ENCODE peak calls at places on chromosomes 16 and 17, in five cellular contexts. Z, Q, T, D and K are unnamed samples.
A peak's percentile ranks its signal among the peaks of the same experiment; 100 is the strongest.

GRCh38 chr17:330993-331701 is 21.5 kb downstream of the RPH3AL start:
- DNase-seq in T (peak; percentile 70), Z (no peak), D (peak; percentile 42), Q (no peak), K (no peak)

GRCh38 chr17:58007781-58008706 is 998 bp upstream of the SRSF1 start:
- DNase-seq in D (no peak), T (no peak), Z (no peak), Q (no peak), K (no peak)

GRCh38 chr16:30786936-30787612 is at the start of gene ZNF629:
- DNase-seq in Q (no peak), T (peak; percentile 83), D (peak; percentile 79), Z (no peak), K (peak; percentile 72)

GRCh38 chr17:13256545-13256944 is 238.7 kb upstream of the ELAC2 start:
- DNase-seq in D (no peak), Z (no peak), T (no peak), Q (no peak), K (no peak)

GRCh38 chr17:978110-979093 is 1.2 kb downstream of the NXN start:
- DNase-seq in D (peak; percentile 32), T (peak; percentile 77), Z (no peak), Q (no peak), K (no peak)

GRCh38 chr16:57422026-57422944 is 17.7 kb downstream of the CCL17 start:
- DNase-seq in Z (peak; percentile 45), T (no peak), Q (no peak), D (peak; percentile 82), K (peak; percentile 82)

GRCh38 chr16:88975511-88976061 is 1.4 kb downstream of the CBFA2T3 start:
- DNase-seq in Q (no peak), D (no peak), Z (no peak), T (no peak), K (no peak)

GRCh38 chr17:4506180-4506814 is 7.6 kb downstream of the SPNS2 start:
- DNase-seq in Z (no peak), D (no peak), Q (no peak), T (no peak), K (no peak)

GRCh38 chr16:47779201-47780016 is 318.3 kb downstream of the PHKB start:
- DNase-seq in Q (no peak), D (peak; percentile 74), T (no peak), Z (no peak), K (peak; percentile 53)

GRCh38 chr17:73007447-73007846 is 85.0 kb downstream of the SLC39A11 start:
- DNase-seq in T (no peak), Q (no peak), D (peak; percentile 54), Z (no peak), K (peak; percentile 39)

GRCh38 chr16:4373909-4374742 is 2.5 kb downstream of the VASN start:
- DNase-seq in D (peak; percentile 99), Z (peak; percentile 80), Q (no peak), T (peak; percentile 86), K (peak; percentile 97)

GRCh38 chr17:38981640-38982039 is 14.4 kb upstream of the FBXO47 start:
- DNase-seq in T (no peak), Q (no peak), D (peak; percentile 19), Z (no peak), K (no peak)

GRCh38 chr17:28740406-28741357 is 3.1 kb upstream of the TRAF4 start:
- DNase-seq in Z (no peak), Q (no peak), T (no peak), D (no peak), K (no peak)

GRCh38 chr16:88285514-88285822 is 97.3 kb upstream of the ZNF469 start:
- DNase-seq in Q (no peak), Z (no peak), T (no peak), D (no peak), K (no peak)

GRCh38 chr17:41486809-41487530 is 2.7 kb downstream of the KRT36 start:
- DNase-seq in Z (no peak), D (no peak), T (peak; percentile 81), Q (no peak), K (no peak)

GRCh38 chr16:49596119-49596518 is 222.5 kb downstream of the C16orf78 start:
- DNase-seq in T (no peak), Z (peak; percentile 33), D (peak; percentile 64), Q (no peak), K (peak; percentile 70)

GRCh38 chr16:84841787-84842300 is 22.1 kb downstream of the CRISPLD2 start:
- DNase-seq in T (peak; percentile 89), D (no peak), Q (no peak), Z (no peak), K (no peak)

GRCh38 chr16:4839942-4840341 is 7.1 kb downstream of the GLYR1 start:
- DNase-seq in T (no peak), D (no peak), Z (no peak), Q (no peak), K (no peak)

GRCh38 chr16:12462690-12463646 is 340.7 kb downstream of the CPPED1 start:
- DNase-seq in Q (no peak), D (peak; percentile 63), Z (peak; percentile 51), T (no peak), K (peak; percentile 63)

GRCh38 chr16:83653785-83654184 is 154.0 kb upstream of the HSBP1 start:
- DNase-seq in T (no peak), D (peak; percentile 59), Z (peak; percentile 8), Q (no peak), K (peak; percentile 70)

GRCh38 chr17:60388742-60389141 is 3.2 kb downstream of the USP32 start:
- DNase-seq in T (no peak), Z (no peak), D (peak; percentile 32), Q (no peak), K (no peak)

GRCh38 chr16:80107900-80108299 is 432.9 kb upstream of the DYNLRB2 start:
- DNase-seq in Z (no peak), D (no peak), Q (no peak), T (no peak), K (no peak)

GRCh38 chr17:31608659-31609254 is 217.3 kb downstream of the RAB11FIP4 start:
- DNase-seq in D (no peak), Q (no peak), Z (no peak), T (no peak), K (no peak)

GRCh38 chr16:8403978-8404738 is 186.2 kb downstream of the TMEM114 start:
- DNase-seq in D (no peak), T (no peak), Z (no peak), Q (no peak), K (no peak)

GRCh38 chr16:12193688-12194087 is 217.2 kb downstream of the SNX29 start:
- DNase-seq in D (no peak), Z (no peak), T (no peak), Q (no peak), K (no peak)

GRCh38 chr17:41697122-41697962 is 8.7 kb downstream of the EIF1 start:
- DNase-seq in D (peak; percentile 85), Z (no peak), T (no peak), Q (no peak), K (peak; percentile 74)

GRCh38 chr16:84507011-84507982 is 2.8 kb upstream of the MEAK7 start:
- DNase-seq in T (peak; percentile 62), D (no peak), Q (no peak), Z (no peak), K (no peak)

GRCh38 chr17:4365628-4366311 is 705 bp downstream of the UBE2G1 start:
- DNase-seq in Z (no peak), D (peak; percentile 20), T (no peak), Q (no peak), K (no peak)

GRCh38 chr17:45410144-45411091 is 22.3 kb downstream of the ARHGAP27 start:
- DNase-seq in D (no peak), T (no peak), Q (no peak), Z (no peak), K (no peak)

GRCh38 chr16:23796941-23797340 is 38.8 kb upstream of the PRKCB start:
- DNase-seq in Z (no peak), Q (no peak), T (no peak), D (no peak), K (no peak)

GRCh38 chr17:3529817-3530741 is 27.5 kb downstream of the TRPV3 start:
- DNase-seq in Z (no peak), T (peak; percentile 72), D (peak; percentile 97), Q (no peak), K (peak; percentile 90)

DNA sequence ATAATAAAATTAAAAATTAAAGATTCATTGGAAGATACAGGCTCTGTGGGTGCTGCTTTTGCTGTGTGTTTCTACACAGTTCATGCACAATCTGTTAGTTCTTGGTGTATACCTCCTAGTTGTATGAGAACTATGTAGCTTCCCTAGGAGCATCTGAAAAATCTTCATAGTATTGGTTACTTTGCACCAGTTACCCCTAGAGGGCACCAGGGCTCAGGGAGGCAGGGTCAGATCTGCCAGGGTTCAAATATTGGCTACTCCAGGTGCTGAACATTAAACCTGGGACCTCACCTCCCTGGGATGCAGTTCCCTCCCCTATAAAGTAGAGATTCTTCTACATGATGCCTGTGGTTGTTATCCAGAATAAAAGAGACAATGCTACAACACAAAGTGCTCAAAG is 583.0 kb upstream of the CDH11 start:
- DNase-seq in Q (no peak), T (no peak), Z (no peak), D (no peak), K (no peak)
- TF ChIP-seq CTCF in Q (no peak), T (no peak), Z (peak; percentile 34), D (peak; percentile 42), K (peak; percentile 57)

GRCh38 chr16:46745594-46745993 is 2.5 kb downstream of the MYLK3 start:
- DNase-seq in T (peak; percentile 3), D (no peak), Q (no peak), Z (no peak), K (no peak)
- H3K4me3 ChIP-seq in T (no peak overlapping the region), D (no peak overlapping the region), Q (no peak overlapping the region), Z (no peak overlapping the region), K (no peak overlapping the region)

GRCh38 chr16:1184156-1184868 is 31.4 kb downstream of the CACNA1H start:
- DNase-seq in D (no peak), T (no peak), Q (no peak), Z (no peak), K (no peak)

GRCh38 chr16:1183235-1183907 is 30.5 kb downstream of the CACNA1H start:
- DNase-seq in Q (no peak), T (no peak), D (peak; percentile 82), Z (no peak), K (peak; percentile 81)

GRCh38 chr16:1178295-1178910 is 25.5 kb downstream of the CACNA1H start:
- DNase-seq in Z (no peak), D (no peak), Q (no peak), T (no peak), K (no peak)

GRCh38 chr16:1181715-1182671 is 29.1 kb downstream of the CACNA1H start:
- DNase-seq in Q (no peak), D (peak; percentile 92), T (peak; percentile 87), Z (peak; percentile 34), K (peak; percentile 96)

GRCh38 chr16:1180772-1181714 is 28.1 kb downstream of the CACNA1H start:
- DNase-seq in Z (no peak), D (no peak), Q (no peak), T (no peak), K (peak; percentile 8)
- TF ChIP-seq CTCF in Z (no peak), D (no peak), Q (no peak), T (no peak), K (peak; percentile 12)

DNA sequence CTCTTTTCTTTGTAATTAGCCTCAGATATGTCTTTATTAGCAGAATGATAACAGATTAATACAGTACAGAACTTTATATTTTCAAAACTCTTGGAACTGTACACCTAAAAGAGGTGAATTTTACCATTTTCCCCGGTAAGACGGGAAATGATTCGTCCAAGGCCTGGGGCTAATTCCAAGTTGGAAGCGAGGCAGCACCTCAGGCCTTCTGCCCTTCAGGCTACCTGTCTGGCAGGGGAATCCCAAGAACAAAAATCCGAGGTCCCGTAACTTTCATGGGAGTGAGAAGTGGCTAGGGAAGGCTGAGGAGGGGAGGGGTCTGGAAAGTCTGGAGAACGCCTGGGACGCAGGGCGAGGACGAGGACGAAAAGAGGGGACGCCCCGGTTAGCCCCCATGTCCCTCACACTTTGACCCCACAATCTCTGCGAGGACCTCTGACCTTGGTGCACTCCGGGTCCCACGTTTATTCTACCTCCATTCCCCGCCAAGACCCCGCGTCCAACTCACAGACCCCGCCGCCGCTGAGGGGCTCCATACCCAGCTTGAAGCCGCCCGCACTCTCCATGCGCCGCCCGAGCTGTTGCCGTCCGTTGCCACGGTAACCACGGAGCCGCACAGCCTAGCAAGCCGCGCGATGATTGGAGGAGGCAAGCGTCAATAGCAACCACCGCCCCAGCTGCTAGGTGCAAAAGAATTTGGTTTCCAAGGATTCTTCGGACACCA is at the start of gene HYDIN:
- DNase-seq in T (peak; percentile 81), D (peak; percentile 59), Q (no peak), Z (peak; percentile 11), K (peak; percentile 61)
- H3K4me3 ChIP-seq in T (no peak within 1 kb of the TSS), D (peak within 1 kb of the TSS; percentile 35), Q (no peak within 1 kb of the TSS), Z (peak within 1 kb of the TSS; percentile 40), K (peak within 1 kb of the TSS; percentile 34)